ENCODE peak calls at places on chromosomes 13 and 19, in four cellular contexts. C, D, T and X are unnamed samples.

GRCh38 chr19:17526922-17527321 is 15.5 kb downstream of the PGLS start:
- DNase-seq in C (no peak), D (no peak), T (no peak), X (peak)

GRCh38 chr19:18898081-18898532 is 2.1 kb upstream of the CERS1 start:
- DNase-seq in C (no peak), D (peak), T (no peak), X (no peak)

GRCh38 chr19:6752257-6753177 is 13.0 kb downstream of the TRIP10 start:
- DNase-seq in C (no peak), D (peak), T (no peak), X (no peak)

GRCh38 chr13:47459512-47459911 is 541.6 kb downstream of the SUCLA2 start:
- DNase-seq in C (peak), D (no peak), T (no peak), X (no peak)

GRCh38 chr13:109255457-109255856 is 530.9 kb downstream of the IRS2 start:
- DNase-seq in C (no peak), D (no peak), T (no peak), X (no peak)

GRCh38 chr13:99159331-99160061 is 41.2 kb upstream of the UBAC2 start:
- DNase-seq in C (no peak), D (no peak), T (no peak), X (no peak)

GRCh38 chr13:25848822-25849740 is 202.7 kb downstream of the SHISA2 start:
- DNase-seq in C (peak), D (peak), T (no peak), X (no peak)

GRCh38 chr19:11905928-11906327 is 18.3 kb downstream of the ZNF69 start:
- DNase-seq in C (no peak), D (no peak), T (no peak), X (no peak)

GRCh38 chr13:110811751-110812110 is 98.2 kb downstream of the ING1 start:
- DNase-seq in C (no peak), D (no peak), T (no peak), X (no peak)

GRCh38 chr13:94160875-94161274 is 318.6 kb downstream of the DCT start:
- DNase-seq in C (no peak), D (no peak), T (no peak), X (no peak)

GRCh38 chr13:99974939-99975561 is 3.5 kb upstream of the ZIC5 start:
- DNase-seq in C (no peak), D (no peak), T (no peak), X (no peak)

GRCh38 chr19:38079926-38080380 is 144.1 kb downstream of the DPF1 start:
- DNase-seq in C (peak), D (no peak), T (peak), X (peak)

GRCh38 chr13:25920931-25921330 is 130.9 kb downstream of the SHISA2 start:
- DNase-seq in C (no peak), D (no peak), T (no peak), X (no peak)

GRCh38 chr19:47058621-47059020 is 10.2 kb upstream of the TMEM160 start:
- DNase-seq in C (no peak), D (no peak), T (no peak), X (no peak)

GRCh38 chr13:99275093-99275469 is 16.9 kb upstream of the GPR18 start:
- DNase-seq in C (peak), D (no peak), T (peak), X (no peak)

GRCh38 chr13:36850790-36851438 is 31.9 kb downstream of the RFXAP start:
- DNase-seq in C (peak), D (peak), T (no peak), X (no peak)

GRCh38 chr19:46049597-46049996 is 8.8 kb upstream of the IGFL4 start:
- DNase-seq in C (no peak), D (no peak), T (no peak), X (no peak)

GRCh38 chr19:28218728-28219127 is 994.2 kb downstream of the UQCRFS1 start:
- DNase-seq in C (no peak), D (no peak), T (no peak), X (no peak)

GRCh38 chr13:110036060-110036459 is 249.7 kb upstream of the IRS2 start:
- DNase-seq in C (no peak), D (no peak), T (no peak), X (no peak)